ENCODE peak calls at places on chromosomes 4 and X, in seven cellular contexts. One of them, this sample, is unnamed.

GRCh38 chrX:40158036-40158706 is 60.4 kb upstream of the BCOR start:
- DNase-seq in AG09319: no peak
- DNase-seq in NCI-H748 treated with DMSO at 0.1 percent for 48 hours: no peak
- DNase-seq in glutamatergic neuron: peak
- DNase-seq in activated CD8-positive, alpha-beta memory T cell treated with anti-CD3 and anti-CD28 coated beads for 48 hours: no peak
- DNase-seq in posterior cingulate gyrus: no peak
- DNase-seq in RCC 7860: no peak
- DNase-seq in this sample: peak

GRCh38 chr4:1711055-1711905 is 839 bp downstream of the SLBP start:
- DNase-seq in AG09319: no peak
- DNase-seq in glutamatergic neuron: peak
- DNase-seq in NCI-H748 treated with DMSO at 0.1 percent for 48 hours: no peak
- DNase-seq in activated CD8-positive, alpha-beta memory T cell treated with anti-CD3 and anti-CD28 coated beads for 48 hours: no peak
- DNase-seq in posterior cingulate gyrus: peak
- DNase-seq in RCC 7860: no peak
- DNase-seq in this sample: no peak

GRCh38 chr4:56821394-56822263 is at the start of gene SPINK2:
- DNase-seq in activated CD8-positive, alpha-beta memory T cell treated with anti-CD3 and anti-CD28 coated beads for 48 hours: peak
- DNase-seq in posterior cingulate gyrus: no peak
- DNase-seq in NCI-H748 treated with DMSO at 0.1 percent for 48 hours: peak
- DNase-seq in glutamatergic neuron: peak
- DNase-seq in RCC 7860: no peak
- DNase-seq in AG09319: no peak
- DNase-seq in this sample: peak

GRCh38 chrX:151397741-151398070 is 700 bp downstream of the VMA21 start:
- DNase-seq in AG09319: no peak
- DNase-seq in RCC 7860: peak
- DNase-seq in posterior cingulate gyrus: no peak
- DNase-seq in NCI-H748 treated with DMSO at 0.1 percent for 48 hours: no peak
- DNase-seq in activated CD8-positive, alpha-beta memory T cell treated with anti-CD3 and anti-CD28 coated beads for 48 hours: no peak
- DNase-seq in glutamatergic neuron: no peak
- DNase-seq in this sample: no peak

GRCh38 chr4:2247128-2248043 is 5.5 kb upstream of the HAUS3 start:
- DNase-seq in RCC 7860: no peak
- DNase-seq in activated CD8-positive, alpha-beta memory T cell treated with anti-CD3 and anti-CD28 coated beads for 48 hours: no peak
- DNase-seq in AG09319: no peak
- DNase-seq in glutamatergic neuron: peak
- DNase-seq in posterior cingulate gyrus: no peak
- DNase-seq in NCI-H748 treated with DMSO at 0.1 percent for 48 hours: no peak
- DNase-seq in this sample: no peak

GRCh38 chr4:6771229-6771671 is 11.3 kb upstream of the KIAA0232 start:
- DNase-seq in activated CD8-positive, alpha-beta memory T cell treated with anti-CD3 and anti-CD28 coated beads for 48 hours: no peak
- DNase-seq in RCC 7860: peak
- DNase-seq in NCI-H748 treated with DMSO at 0.1 percent for 48 hours: no peak
- DNase-seq in posterior cingulate gyrus: no peak
- DNase-seq in glutamatergic neuron: peak
- DNase-seq in AG09319: no peak
- DNase-seq in this sample: no peak

GRCh38 chrX:138745215-138745614 is 33.7 kb upstream of the FGF13 start:
- DNase-seq in activated CD8-positive, alpha-beta memory T cell treated with anti-CD3 and anti-CD28 coated beads for 48 hours: no peak
- DNase-seq in NCI-H748 treated with DMSO at 0.1 percent for 48 hours: no peak
- DNase-seq in AG09319: peak
- DNase-seq in RCC 7860: no peak
- DNase-seq in glutamatergic neuron: no peak
- DNase-seq in posterior cingulate gyrus: no peak
- DNase-seq in this sample: peak

GRCh38 chrX:74450803-74451449 is 29.6 kb downstream of the SLC16A2 start:
- DNase-seq in RCC 7860: peak
- DNase-seq in posterior cingulate gyrus: no peak
- DNase-seq in AG09319: peak
- DNase-seq in activated CD8-positive, alpha-beta memory T cell treated with anti-CD3 and anti-CD28 coated beads for 48 hours: no peak
- DNase-seq in glutamatergic neuron: no peak
- DNase-seq in NCI-H748 treated with DMSO at 0.1 percent for 48 hours: no peak
- DNase-seq in this sample: no peak

GRCh38 chr4:154683956-154684681 is 59.7 kb upstream of the LRAT start:
- DNase-seq in glutamatergic neuron: no peak
- DNase-seq in posterior cingulate gyrus: no peak
- DNase-seq in AG09319: no peak
- DNase-seq in NCI-H748 treated with DMSO at 0.1 percent for 48 hours: no peak
- DNase-seq in activated CD8-positive, alpha-beta memory T cell treated with anti-CD3 and anti-CD28 coated beads for 48 hours: no peak
- DNase-seq in RCC 7860: no peak
- DNase-seq in this sample: no peak

GRCh38 chr4:88592600-88593448 is 544 bp downstream of the HERC3 start:
- DNase-seq in activated CD8-positive, alpha-beta memory T cell treated with anti-CD3 and anti-CD28 coated beads for 48 hours: peak
- DNase-seq in glutamatergic neuron: peak
- DNase-seq in AG09319: peak
- DNase-seq in RCC 7860: peak
- DNase-seq in posterior cingulate gyrus: peak
- DNase-seq in NCI-H748 treated with DMSO at 0.1 percent for 48 hours: peak
- DNase-seq in this sample: peak

GRCh38 chrX:15524417-15524816 is 23.8 kb downstream of the BMX start:
- DNase-seq in posterior cingulate gyrus: no peak
- DNase-seq in glutamatergic neuron: no peak
- DNase-seq in activated CD8-positive, alpha-beta memory T cell treated with anti-CD3 and anti-CD28 coated beads for 48 hours: no peak
- DNase-seq in RCC 7860: no peak
- DNase-seq in AG09319: no peak
- DNase-seq in NCI-H748 treated with DMSO at 0.1 percent for 48 hours: no peak
- DNase-seq in this sample: peak

GRCh38 chr4:142960134-142960533 is 114.0 kb upstream of the INPP4B start:
- DNase-seq in AG09319: no peak
- DNase-seq in glutamatergic neuron: no peak
- DNase-seq in posterior cingulate gyrus: no peak
- DNase-seq in NCI-H748 treated with DMSO at 0.1 percent for 48 hours: no peak
- DNase-seq in activated CD8-positive, alpha-beta memory T cell treated with anti-CD3 and anti-CD28 coated beads for 48 hours: no peak
- DNase-seq in RCC 7860: no peak
- DNase-seq in this sample: no peak

GRCh38 chr4:2958446-2958845 is 4.8 kb downstream of the NOP14 start:
- DNase-seq in glutamatergic neuron: no peak
- DNase-seq in AG09319: no peak
- DNase-seq in posterior cingulate gyrus: no peak
- DNase-seq in activated CD8-positive, alpha-beta memory T cell treated with anti-CD3 and anti-CD28 coated beads for 48 hours: no peak
- DNase-seq in RCC 7860: peak
- DNase-seq in NCI-H748 treated with DMSO at 0.1 percent for 48 hours: no peak
- DNase-seq in this sample: no peak

GRCh38 chrX:70025464-70025863 is 24.3 kb downstream of the AWAT2 start:
- DNase-seq in NCI-H748 treated with DMSO at 0.1 percent for 48 hours: no peak
- DNase-seq in activated CD8-positive, alpha-beta memory T cell treated with anti-CD3 and anti-CD28 coated beads for 48 hours: no peak
- DNase-seq in AG09319: no peak
- DNase-seq in glutamatergic neuron: no peak
- DNase-seq in posterior cingulate gyrus: no peak
- DNase-seq in RCC 7860: no peak
- DNase-seq in this sample: no peak

GRCh38 chr4:150419939-150420338 is 162.0 kb upstream of the MAB21L2 start:
- DNase-seq in NCI-H748 treated with DMSO at 0.1 percent for 48 hours: no peak
- DNase-seq in activated CD8-positive, alpha-beta memory T cell treated with anti-CD3 and anti-CD28 coated beads for 48 hours: no peak
- DNase-seq in glutamatergic neuron: no peak
- DNase-seq in RCC 7860: no peak
- DNase-seq in posterior cingulate gyrus: no peak
- DNase-seq in AG09319: no peak
- DNase-seq in this sample: no peak

GRCh38 chr4:100257567-100257966 is 67.3 kb upstream of the DDIT4L start:
- DNase-seq in RCC 7860: peak
- DNase-seq in AG09319: no peak
- DNase-seq in activated CD8-positive, alpha-beta memory T cell treated with anti-CD3 and anti-CD28 coated beads for 48 hours: no peak
- DNase-seq in posterior cingulate gyrus: no peak
- DNase-seq in NCI-H748 treated with DMSO at 0.1 percent for 48 hours: no peak
- DNase-seq in glutamatergic neuron: no peak
- DNase-seq in this sample: no peak

GRCh38 chr4:152981278-152981677 is 45.2 kb downstream of the FHDC1 start:
- DNase-seq in RCC 7860: peak
- DNase-seq in AG09319: no peak
- DNase-seq in NCI-H748 treated with DMSO at 0.1 percent for 48 hours: no peak
- DNase-seq in glutamatergic neuron: no peak
- DNase-seq in activated CD8-positive, alpha-beta memory T cell treated with anti-CD3 and anti-CD28 coated beads for 48 hours: no peak
- DNase-seq in posterior cingulate gyrus: no peak
- DNase-seq in this sample: no peak

GRCh38 chrX:119093991-119094741 is 21.4 kb downstream of the CT47C1 start:
- DNase-seq in AG09319: peak
- DNase-seq in activated CD8-positive, alpha-beta memory T cell treated with anti-CD3 and anti-CD28 coated beads for 48 hours: no peak
- DNase-seq in posterior cingulate gyrus: no peak
- DNase-seq in glutamatergic neuron: no peak
- DNase-seq in RCC 7860: no peak
- DNase-seq in NCI-H748 treated with DMSO at 0.1 percent for 48 hours: peak
- DNase-seq in this sample: peak

GRCh38 chr4:68176904-68177303 is 47.2 kb upstream of the TMPRSS11F start:
- DNase-seq in AG09319: no peak
- DNase-seq in RCC 7860: no peak
- DNase-seq in activated CD8-positive, alpha-beta memory T cell treated with anti-CD3 and anti-CD28 coated beads for 48 hours: no peak
- DNase-seq in glutamatergic neuron: no peak
- DNase-seq in posterior cingulate gyrus: no peak
- DNase-seq in NCI-H748 treated with DMSO at 0.1 percent for 48 hours: no peak
- DNase-seq in this sample: no peak

GRCh38 chr4:176841730-176842129 is 49.0 kb upstream of the VEGFC start:
- DNase-seq in activated CD8-positive, alpha-beta memory T cell treated with anti-CD3 and anti-CD28 coated beads for 48 hours: no peak
- DNase-seq in NCI-H748 treated with DMSO at 0.1 percent for 48 hours: no peak
- DNase-seq in AG09319: no peak
- DNase-seq in RCC 7860: peak
- DNase-seq in posterior cingulate gyrus: no peak
- DNase-seq in glutamatergic neuron: no peak
- DNase-seq in this sample: no peak

GRCh38 chr4:2534904-2535385 is 1.5 kb upstream of the FAM193A start:
- DNase-seq in glutamatergic neuron: no peak
- DNase-seq in activated CD8-positive, alpha-beta memory T cell treated with anti-CD3 and anti-CD28 coated beads for 48 hours: no peak
- DNase-seq in AG09319: no peak
- DNase-seq in RCC 7860: no peak
- DNase-seq in posterior cingulate gyrus: no peak
- DNase-seq in NCI-H748 treated with DMSO at 0.1 percent for 48 hours: no peak
- DNase-seq in this sample: peak

This sample was measured in NCI-H345.